ENCODE peak calls at places on chromosomes 7 and 10, in nine cellular contexts. One of them, this sample, is unnamed.
A peak's percentile ranks its signal among the peaks of the same experiment; 100 is the strongest.

GRCh38 chr10:56604624-56605023 is 243.6 kb upstream of the ZWINT start:
- DNase-seq in ascending aorta: no peak
- DNase-seq in A549: no peak
- DNase-seq in HL-60: no peak
- DNase-seq in sigmoid colon: no peak
- DNase-seq in BE2C: no peak
- DNase-seq in adrenal gland: no peak
- DNase-seq in Caco-2: no peak
- DNase-seq in lower leg skin: no peak
- DNase-seq in this sample: no peak

GRCh38 chr7:127996253-127997071 is 34.8 kb downstream of the LRRC4 start:
- DNase-seq in adrenal gland: no peak
- DNase-seq in Caco-2: no peak
- DNase-seq in BE2C: no peak
- DNase-seq in HL-60: no peak
- DNase-seq in lower leg skin: no peak
- DNase-seq in ascending aorta: no peak
- DNase-seq in A549: no peak
- DNase-seq in sigmoid colon: no peak
- DNase-seq in this sample: no peak

GRCh38 chr7:149854611-149855367 is 16.6 kb downstream of the ZNF862 start:
- DNase-seq in lower leg skin: no peak
- DNase-seq in HL-60: no peak
- DNase-seq in BE2C: peak; percentile 74
- DNase-seq in Caco-2: no peak
- DNase-seq in sigmoid colon: peak; percentile 86
- DNase-seq in A549: no peak
- DNase-seq in ascending aorta: no peak
- DNase-seq in adrenal gland: peak; percentile 41
- DNase-seq in this sample: no peak

GRCh38 chr7:120272261-120272895 is 597 bp upstream of the KCND2 start:
- DNase-seq in adrenal gland: no peak
- DNase-seq in BE2C: no peak
- DNase-seq in HL-60: peak; percentile 32
- DNase-seq in A549: peak; percentile 47
- DNase-seq in sigmoid colon: no peak
- DNase-seq in Caco-2: peak; percentile 32
- DNase-seq in lower leg skin: no peak
- DNase-seq in ascending aorta: no peak
- DNase-seq in this sample: peak; percentile 53

GRCh38 chr10:70931168-70931805 is 42.9 kb upstream of the PCBD1 start:
- DNase-seq in Caco-2: no peak
- DNase-seq in lower leg skin: no peak
- DNase-seq in A549: no peak
- DNase-seq in BE2C: no peak
- DNase-seq in sigmoid colon: no peak
- DNase-seq in HL-60: no peak
- DNase-seq in adrenal gland: no peak
- DNase-seq in ascending aorta: no peak
- DNase-seq in this sample: no peak

GRCh38 chr10:122490786-122491680 is 29.7 kb downstream of the HTRA1 start:
- DNase-seq in lower leg skin: peak; percentile 51
- DNase-seq in HL-60: no peak
- DNase-seq in ascending aorta: no peak
- DNase-seq in Caco-2: no peak
- DNase-seq in A549: no peak
- DNase-seq in sigmoid colon: peak; percentile 83
- DNase-seq in adrenal gland: no peak
- DNase-seq in BE2C: no peak
- DNase-seq in this sample: no peak

GRCh38 chr10:43259981-43260761 is 6.7 kb downstream of the RASGEF1A start:
- DNase-seq in Caco-2: no peak
- DNase-seq in A549: no peak
- DNase-seq in ascending aorta: no peak
- DNase-seq in HL-60: peak; percentile 64
- DNase-seq in BE2C: peak; percentile 44
- DNase-seq in lower leg skin: peak; percentile 11
- DNase-seq in adrenal gland: peak; percentile 20
- DNase-seq in sigmoid colon: peak; percentile 64
- DNase-seq in this sample: no peak

GRCh38 chr10:18683427-18683826 is 24.2 kb downstream of the ARL5B start:
- DNase-seq in ascending aorta: no peak
- DNase-seq in HL-60: no peak
- DNase-seq in A549: no peak
- DNase-seq in Caco-2: no peak
- DNase-seq in sigmoid colon: no peak
- DNase-seq in BE2C: no peak
- DNase-seq in lower leg skin: no peak
- DNase-seq in adrenal gland: no peak
- DNase-seq in this sample: no peak

GRCh38 chr10:132985546-132985900 is 43.2 kb upstream of the CFAP46 start:
- DNase-seq in Caco-2: no peak
- DNase-seq in HL-60: no peak
- DNase-seq in sigmoid colon: no peak
- DNase-seq in ascending aorta: no peak
- DNase-seq in lower leg skin: no peak
- DNase-seq in adrenal gland: no peak
- DNase-seq in BE2C: no peak
- DNase-seq in A549: no peak
- DNase-seq in this sample: no peak

GRCh38 chr7:30813466-30813865 is 42.2 kb downstream of the MINDY4 start:
- DNase-seq in ascending aorta: no peak
- DNase-seq in HL-60: no peak
- DNase-seq in BE2C: no peak
- DNase-seq in lower leg skin: no peak
- DNase-seq in A549: no peak
- DNase-seq in Caco-2: no peak
- DNase-seq in adrenal gland: no peak
- DNase-seq in sigmoid colon: no peak
- DNase-seq in this sample: no peak

DNA sequence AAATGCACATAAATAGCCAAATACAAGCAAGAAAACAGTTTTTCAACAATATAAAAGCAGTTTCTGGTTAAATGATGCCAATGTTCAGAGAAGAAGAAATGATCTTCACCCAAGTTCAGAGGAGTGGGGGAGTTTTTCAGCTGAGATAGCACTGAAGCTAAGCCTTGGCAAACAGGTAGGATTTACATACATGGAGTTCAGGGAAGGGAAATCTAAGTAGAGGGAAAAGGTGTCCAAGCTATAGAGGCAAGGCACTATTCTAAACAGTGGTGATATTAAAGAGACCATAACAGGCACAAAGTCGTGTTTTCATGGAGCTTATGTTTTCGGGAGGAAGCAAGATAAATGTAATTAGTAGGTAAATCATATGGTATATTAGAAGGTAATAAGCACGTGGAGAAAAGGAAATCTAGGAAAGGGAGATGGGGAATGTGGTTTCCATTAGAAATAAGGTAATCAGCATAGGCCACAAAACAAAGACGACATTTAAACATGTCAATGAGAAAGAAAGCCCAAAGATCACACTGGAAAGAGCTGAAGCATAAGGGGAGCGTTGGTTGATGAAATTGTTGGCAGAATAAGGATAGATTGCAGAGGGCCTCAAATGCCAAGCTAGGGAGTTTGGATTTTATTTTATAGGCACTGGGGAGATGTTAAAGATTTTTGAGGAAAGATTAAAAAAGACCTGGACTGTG is 704.3 kb downstream of the MAGI2 start:
- DNase-seq in BE2C: no peak
- DNase-seq in lower leg skin: no peak
- DNase-seq in HL-60: no peak
- DNase-seq in A549: no peak
- DNase-seq in sigmoid colon: no peak
- DNase-seq in adrenal gland: no peak
- DNase-seq in Caco-2: no peak
- DNase-seq in ascending aorta: no peak
- DNase-seq in this sample: no peak
- H3K4me3 ChIP-seq in BE2C: no peak overlapping the region
- H3K4me3 ChIP-seq in lower leg skin: no peak overlapping the region
- H3K4me3 ChIP-seq in HL-60: no peak overlapping the region
- H3K4me3 ChIP-seq in A549: no peak overlapping the region
- H3K4me3 ChIP-seq in sigmoid colon: no peak overlapping the region
- H3K4me3 ChIP-seq in adrenal gland: no peak overlapping the region
- H3K4me3 ChIP-seq in Caco-2: no peak overlapping the region
- H3K4me3 ChIP-seq in ascending aorta: no peak overlapping the region
- H3K4me3 ChIP-seq in this sample: no peak overlapping the region

DNA sequence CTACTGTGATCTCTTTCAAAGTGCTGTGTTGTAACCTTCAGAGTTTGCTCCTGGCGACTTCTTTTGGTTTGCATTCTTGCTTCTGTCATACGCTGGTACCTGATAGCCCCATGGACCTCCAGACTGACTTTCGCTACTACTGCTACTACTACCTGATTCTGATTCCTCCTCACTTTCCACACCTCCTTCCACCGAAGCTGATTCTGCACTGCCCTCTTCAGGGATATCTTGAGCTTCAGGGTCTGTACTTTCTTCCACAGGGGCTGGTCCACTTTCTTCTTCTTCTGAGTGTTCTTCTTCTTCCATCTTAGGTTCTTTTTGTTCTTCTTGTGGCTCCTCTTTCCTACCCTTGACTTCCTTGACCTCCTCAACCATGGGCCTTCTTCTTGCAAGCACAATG is 992.4 kb downstream of the PCDH15 start:
- DNase-seq in ascending aorta: no peak
- DNase-seq in BE2C: no peak
- DNase-seq in lower leg skin: no peak
- DNase-seq in A549: no peak
- DNase-seq in sigmoid colon: no peak
- DNase-seq in HL-60: no peak
- DNase-seq in adrenal gland: no peak
- DNase-seq in Caco-2: peak; percentile 59
- DNase-seq in this sample: no peak
- TF ChIP-seq CTCF in ascending aorta: no peak
- TF ChIP-seq CTCF in BE2C: peak; percentile 14
- TF ChIP-seq CTCF in lower leg skin: no peak
- TF ChIP-seq CTCF in A549: no peak
- TF ChIP-seq CTCF in sigmoid colon: no peak
- TF ChIP-seq CTCF in HL-60: no peak
- TF ChIP-seq CTCF in adrenal gland: no peak
- TF ChIP-seq CTCF in Caco-2: no peak
- TF ChIP-seq CTCF in this sample: no peak

GRCh38 chr10:26520575-26520974 is 82.4 kb downstream of the APBB1IP start:
- DNase-seq in sigmoid colon: no peak
- DNase-seq in HL-60: no peak
- DNase-seq in A549: no peak
- DNase-seq in Caco-2: no peak
- DNase-seq in ascending aorta: no peak
- DNase-seq in lower leg skin: no peak
- DNase-seq in adrenal gland: no peak
- DNase-seq in BE2C: no peak
- DNase-seq in this sample: no peak

GRCh38 chr10:26513101-26513500 is 75.0 kb downstream of the APBB1IP start:
- DNase-seq in BE2C: no peak
- DNase-seq in sigmoid colon: no peak
- DNase-seq in HL-60: no peak
- DNase-seq in ascending aorta: no peak
- DNase-seq in adrenal gland: no peak
- DNase-seq in A549: no peak
- DNase-seq in lower leg skin: no peak
- DNase-seq in Caco-2: no peak
- DNase-seq in this sample: no peak

GRCh38 chr10:26519803-26520202 is 81.7 kb downstream of the APBB1IP start:
- DNase-seq in adrenal gland: no peak
- DNase-seq in BE2C: no peak
- DNase-seq in ascending aorta: no peak
- DNase-seq in A549: no peak
- DNase-seq in HL-60: no peak
- DNase-seq in lower leg skin: no peak
- DNase-seq in Caco-2: no peak
- DNase-seq in sigmoid colon: no peak
- DNase-seq in this sample: no peak

GRCh38 chr10:26516540-26517101 is 78.5 kb downstream of the APBB1IP start:
- DNase-seq in A549: no peak
- DNase-seq in HL-60: no peak
- DNase-seq in BE2C: no peak
- DNase-seq in sigmoid colon: no peak
- DNase-seq in adrenal gland: no peak
- DNase-seq in ascending aorta: no peak
- DNase-seq in lower leg skin: no peak
- DNase-seq in Caco-2: peak; percentile 87
- DNase-seq in this sample: no peak

GRCh38 chr10:26517141-26517890 is 79.2 kb downstream of the APBB1IP start:
- DNase-seq in BE2C: no peak
- DNase-seq in Caco-2: no peak
- DNase-seq in A549: no peak
- DNase-seq in HL-60: no peak
- DNase-seq in ascending aorta: no peak
- DNase-seq in lower leg skin: no peak
- DNase-seq in sigmoid colon: no peak
- DNase-seq in adrenal gland: no peak
- DNase-seq in this sample: no peak
- H3K4me3 ChIP-seq in BE2C: no peak overlapping the region
- H3K4me3 ChIP-seq in Caco-2: peak overlapping the region; percentile 16
- H3K4me3 ChIP-seq in A549: no peak overlapping the region
- H3K4me3 ChIP-seq in HL-60: no peak overlapping the region
- H3K4me3 ChIP-seq in ascending aorta: no peak overlapping the region
- H3K4me3 ChIP-seq in lower leg skin: no peak overlapping the region
- H3K4me3 ChIP-seq in sigmoid colon: no peak overlapping the region
- H3K4me3 ChIP-seq in adrenal gland: no peak overlapping the region
- H3K4me3 ChIP-seq in this sample: no peak overlapping the region

DNA sequence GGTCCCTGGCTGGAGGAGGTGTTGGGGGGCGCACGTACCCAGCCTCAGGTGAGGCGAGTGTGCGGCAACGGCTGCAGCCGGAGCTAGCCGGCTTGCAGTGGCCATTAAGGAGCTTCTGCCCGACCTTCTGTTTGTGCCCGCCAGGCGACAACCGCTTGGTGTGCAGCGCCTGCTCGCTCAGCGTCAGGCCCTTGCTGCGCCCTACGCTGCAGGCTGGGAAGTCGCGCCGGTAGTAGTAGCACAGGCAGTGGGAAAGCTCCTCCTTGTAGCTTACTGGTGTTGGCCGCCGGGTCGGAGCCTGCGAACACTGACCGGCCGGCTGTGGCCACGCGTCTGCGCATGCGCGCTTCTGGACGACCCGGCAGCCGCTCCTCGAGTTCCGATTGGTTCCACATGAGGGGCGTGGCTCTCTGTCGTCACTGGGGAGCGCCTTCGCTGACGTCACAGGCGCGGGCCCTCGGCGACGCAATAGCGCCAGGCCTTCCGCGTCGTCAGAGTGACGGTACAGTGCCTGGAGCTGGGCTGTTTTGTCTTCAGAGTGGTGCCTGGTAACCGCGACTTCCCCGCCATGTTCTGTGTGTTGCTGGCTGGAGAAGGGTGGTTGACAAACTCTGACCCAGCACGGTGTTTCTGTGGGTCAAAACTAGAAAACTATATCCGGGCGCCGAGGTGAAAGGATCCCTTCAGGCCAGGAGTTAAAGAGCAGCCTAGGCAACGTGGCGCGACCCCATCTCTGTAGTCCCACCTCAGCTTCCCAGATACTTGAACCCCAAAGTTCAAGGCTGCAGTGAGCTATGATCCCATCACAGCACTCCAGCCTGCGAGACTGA is 76.3 kb upstream of the TMEM248 start:
- DNase-seq in HL-60: peak; percentile 98
- DNase-seq in BE2C: peak; percentile 99
- DNase-seq in lower leg skin: peak; percentile 97
- DNase-seq in Caco-2: peak; percentile 99
- DNase-seq in A549: peak; percentile 91
- DNase-seq in adrenal gland: peak; percentile 98
- DNase-seq in ascending aorta: peak; percentile 89
- DNase-seq in sigmoid colon: peak; percentile 99
- DNase-seq in this sample: peak; percentile 91
- TF ChIP-seq CTCF in HL-60: no peak
- TF ChIP-seq CTCF in BE2C: no peak
- TF ChIP-seq CTCF in lower leg skin: no peak
- TF ChIP-seq CTCF in Caco-2: no peak
- TF ChIP-seq CTCF in A549: no peak
- TF ChIP-seq CTCF in adrenal gland: peak; percentile 61
- TF ChIP-seq CTCF in ascending aorta: peak; percentile 51
- TF ChIP-seq CTCF in sigmoid colon: peak; percentile 61
- TF ChIP-seq CTCF in this sample: peak; percentile 58

GRCh38 chr7:46603780-46604725 is 683.0 kb upstream of the IGFBP3 start:
- DNase-seq in A549: no peak
- DNase-seq in adrenal gland: peak; percentile 53
- DNase-seq in BE2C: peak; percentile 72
- DNase-seq in sigmoid colon: peak; percentile 99
- DNase-seq in Caco-2: no peak
- DNase-seq in HL-60: no peak
- DNase-seq in ascending aorta: peak; percentile 83
- DNase-seq in lower leg skin: peak; percentile 93
- DNase-seq in this sample: no peak
- H3K4me3 ChIP-seq in A549: no peak overlapping the region
- H3K4me3 ChIP-seq in adrenal gland: no peak overlapping the region
- H3K4me3 ChIP-seq in BE2C: no peak overlapping the region
- H3K4me3 ChIP-seq in sigmoid colon: no peak overlapping the region
- H3K4me3 ChIP-seq in Caco-2: no peak overlapping the region
- H3K4me3 ChIP-seq in HL-60: no peak overlapping the region
- H3K4me3 ChIP-seq in ascending aorta: peak overlapping the region; percentile 33
- H3K4me3 ChIP-seq in lower leg skin: no peak overlapping the region
- H3K4me3 ChIP-seq in this sample: no peak overlapping the region

This sample was measured in GM12864.